ENCODE peak calls at places on chromosomes 13 and 19, in four cellular contexts. One of them, this sample, is unnamed.

GRCh38 chr13:83975668-83976165 is 93.4 kb upstream of the SLITRK1 start:
- DNase-seq in fibroblast of lung: no peak
- DNase-seq in CD8-positive, alpha-beta T cell: no peak
- DNase-seq in stomach: no peak
- DNase-seq in this sample: no peak

GRCh38 chr19:18467978-18468377 is 30.0 kb upstream of the ISYNA1 start:
- DNase-seq in fibroblast of lung: no peak
- DNase-seq in CD8-positive, alpha-beta T cell: no peak
- DNase-seq in stomach: no peak
- DNase-seq in this sample: no peak

GRCh38 chr19:54216869-54217268 is 5.9 kb downstream of the LILRB3 start:
- DNase-seq in fibroblast of lung: no peak
- DNase-seq in CD8-positive, alpha-beta T cell: no peak
- DNase-seq in stomach: no peak
- DNase-seq in this sample: no peak

GRCh38 chr13:76164290-76164689 is 528.2 kb downstream of the LMO7 start:
- DNase-seq in fibroblast of lung: no peak
- DNase-seq in CD8-positive, alpha-beta T cell: no peak
- DNase-seq in stomach: no peak
- DNase-seq in this sample: no peak

GRCh38 chr19:2494447-2495129 is 18.7 kb downstream of the GADD45B start:
- DNase-seq in fibroblast of lung: peak
- DNase-seq in CD8-positive, alpha-beta T cell: peak
- DNase-seq in stomach: peak
- DNase-seq in this sample: peak

GRCh38 chr19:7191946-7192691 is 102.1 kb downstream of the INSR start:
- DNase-seq in fibroblast of lung: no peak
- DNase-seq in CD8-positive, alpha-beta T cell: peak
- DNase-seq in stomach: no peak
- DNase-seq in this sample: no peak

GRCh38 chr19:36377541-36378178 is 1.3 kb downstream of the ZFP14 start:
- DNase-seq in fibroblast of lung: no peak
- DNase-seq in CD8-positive, alpha-beta T cell: no peak
- DNase-seq in stomach: no peak
- DNase-seq in this sample: no peak

GRCh38 chr19:36604656-36605100 is 435 bp upstream of the ZNF382 start:
- DNase-seq in fibroblast of lung: peak
- DNase-seq in CD8-positive, alpha-beta T cell: peak
- DNase-seq in stomach: peak
- DNase-seq in this sample: peak

GRCh38 chr13:98174995-98175394 is 2.1 kb downstream of the RNF113B start:
- DNase-seq in fibroblast of lung: peak
- DNase-seq in CD8-positive, alpha-beta T cell: no peak
- DNase-seq in stomach: no peak
- DNase-seq in this sample: no peak

GRCh38 chr13:63156816-63157215 is 1741.2 kb upstream of the PCDH20 start:
- DNase-seq in fibroblast of lung: no peak
- DNase-seq in CD8-positive, alpha-beta T cell: no peak
- DNase-seq in stomach: no peak
- DNase-seq in this sample: no peak

GRCh38 chr19:7657047-7657779 is 11.6 kb upstream of the RETN start:
- DNase-seq in fibroblast of lung: no peak
- DNase-seq in CD8-positive, alpha-beta T cell: no peak
- DNase-seq in stomach: no peak
- DNase-seq in this sample: no peak

GRCh38 chr13:35157143-35157755 is 215.2 kb downstream of the NBEA start:
- DNase-seq in fibroblast of lung: peak
- DNase-seq in CD8-positive, alpha-beta T cell: no peak
- DNase-seq in stomach: no peak
- DNase-seq in this sample: peak

GRCh38 chr19:41309225-41310030 is 544 bp upstream of the CCDC97 start:
- DNase-seq in fibroblast of lung: no peak
- DNase-seq in CD8-positive, alpha-beta T cell: no peak
- DNase-seq in stomach: no peak
- DNase-seq in this sample: no peak

GRCh38 chr19:54062643-54063042 is 1.1 kb downstream of the VSTM1 start:
- DNase-seq in fibroblast of lung: no peak
- DNase-seq in CD8-positive, alpha-beta T cell: no peak
- DNase-seq in stomach: no peak
- DNase-seq in this sample: no peak

GRCh38 chr13:35789335-35790166 is 313.1 kb upstream of the MAB21L1 start:
- DNase-seq in fibroblast of lung: peak
- DNase-seq in CD8-positive, alpha-beta T cell: no peak
- DNase-seq in stomach: no peak
- DNase-seq in this sample: no peak

GRCh38 chr13:80214521-80214941 is 126.4 kb downstream of the SPRY2 start:
- DNase-seq in fibroblast of lung: peak
- DNase-seq in CD8-positive, alpha-beta T cell: no peak
- DNase-seq in stomach: no peak
- DNase-seq in this sample: no peak

GRCh38 chr13:90447735-90448103 is 899.8 kb upstream of the MIR17HG start:
- DNase-seq in fibroblast of lung: peak
- DNase-seq in CD8-positive, alpha-beta T cell: no peak
- DNase-seq in stomach: no peak
- DNase-seq in this sample: no peak

GRCh38 chr13:59409211-59409610 is 754.5 kb downstream of the DIAPH3 start:
- DNase-seq in fibroblast of lung: peak
- DNase-seq in CD8-positive, alpha-beta T cell: no peak
- DNase-seq in stomach: peak
- DNase-seq in this sample: no peak

GRCh38 chr13:35850569-35850968 is 280.6 kb downstream of the DCLK1 start:
- DNase-seq in fibroblast of lung: no peak
- DNase-seq in CD8-positive, alpha-beta T cell: no peak
- DNase-seq in stomach: no peak
- DNase-seq in this sample: no peak

GRCh38 chr13:49681837-49682236 is 9.4 kb downstream of the EBPL start:
- DNase-seq in fibroblast of lung: peak
- DNase-seq in CD8-positive, alpha-beta T cell: no peak
- DNase-seq in stomach: no peak
- DNase-seq in this sample: no peak

DNA sequence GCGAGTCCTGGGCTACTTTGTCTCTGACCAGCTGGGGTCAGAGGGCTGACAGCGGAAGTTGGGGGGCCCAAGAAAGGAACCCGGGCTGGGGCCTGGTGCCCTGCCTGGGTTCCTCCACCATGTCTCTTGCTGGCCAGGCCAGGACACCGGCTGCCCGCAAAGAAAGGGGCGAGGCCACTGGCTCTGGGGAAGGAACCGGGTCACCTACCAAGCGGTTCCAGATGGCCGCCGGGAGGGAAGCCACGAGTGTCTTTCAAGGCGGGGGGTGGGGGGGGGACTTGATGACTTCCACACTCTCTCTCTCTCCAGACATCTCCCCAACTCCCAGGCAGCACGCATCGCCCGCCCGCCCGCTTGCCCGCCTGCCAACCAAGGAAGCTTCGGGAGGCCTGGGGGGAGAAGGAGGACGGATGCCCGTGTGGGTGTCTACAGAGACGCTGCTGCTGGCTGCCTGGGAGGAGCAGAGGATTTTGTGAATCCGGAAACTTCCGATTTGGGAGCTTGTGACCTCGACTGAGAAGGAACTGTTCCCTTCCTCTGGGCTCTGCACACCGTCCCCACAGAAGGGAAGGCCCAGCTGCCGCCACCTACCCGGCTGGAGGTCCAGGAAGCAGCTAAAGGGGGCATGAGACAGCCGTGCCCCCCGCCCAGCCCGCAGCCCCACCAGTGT is 1.1 kb downstream of the PIP5K1C start:
- DNase-seq in fibroblast of lung: peak
- DNase-seq in CD8-positive, alpha-beta T cell: no peak
- DNase-seq in stomach: no peak
- DNase-seq in this sample: no peak
- TF ChIP-seq CTCF in fibroblast of lung: no peak
- TF ChIP-seq CTCF in CD8-positive, alpha-beta T cell: no peak
- TF ChIP-seq CTCF in stomach: no peak
- TF ChIP-seq CTCF in this sample: no peak

GRCh38 chr19:5547881-5548280 is 19.9 kb downstream of the TINCR start:
- DNase-seq in fibroblast of lung: no peak
- DNase-seq in CD8-positive, alpha-beta T cell: no peak
- DNase-seq in stomach: peak
- DNase-seq in this sample: peak
- TF ChIP-seq CTCF in fibroblast of lung: peak
- TF ChIP-seq CTCF in CD8-positive, alpha-beta T cell: peak
- TF ChIP-seq CTCF in stomach: peak
- TF ChIP-seq CTCF in this sample: peak

DNA sequence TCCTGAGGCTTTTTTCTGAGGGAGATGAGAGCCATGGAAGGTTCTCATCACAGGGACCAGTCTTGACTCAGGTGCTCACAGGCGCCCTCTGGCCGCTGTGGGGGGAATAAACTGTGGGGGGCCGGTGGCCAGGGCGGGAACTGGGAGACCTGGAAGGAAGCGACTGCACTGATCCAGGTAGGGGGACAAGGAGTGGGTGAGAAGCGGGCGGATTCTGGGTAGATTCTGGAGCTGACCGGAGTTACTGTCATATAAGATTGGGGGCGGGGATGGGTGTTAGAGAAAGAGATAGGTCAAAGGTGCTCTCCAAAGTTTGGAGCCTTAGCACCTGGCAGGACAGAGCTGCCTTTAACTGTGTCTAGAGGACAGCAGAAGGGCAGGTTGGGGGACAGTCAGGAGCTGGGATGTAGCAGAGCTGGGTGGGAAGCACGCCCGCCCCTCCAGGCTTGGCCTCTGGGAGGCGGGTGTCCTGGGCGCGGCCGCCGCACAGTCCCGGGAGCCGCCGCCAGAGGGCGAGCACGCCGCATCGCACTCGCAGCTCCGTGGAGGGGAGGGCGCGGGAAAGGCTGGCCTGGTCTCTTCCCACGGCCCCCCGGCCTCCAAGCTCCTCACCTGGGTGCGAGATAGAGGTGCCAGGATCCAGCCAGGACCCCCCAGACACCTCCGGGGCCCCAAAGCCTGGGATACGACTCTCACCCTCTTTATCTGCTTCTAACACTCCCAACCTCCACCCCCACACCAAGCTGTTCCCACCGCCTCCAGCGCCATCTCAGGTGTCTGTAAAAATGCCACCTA is 4.2 kb upstream of the DAND5 start:
- DNase-seq in fibroblast of lung: peak
- DNase-seq in CD8-positive, alpha-beta T cell: peak
- DNase-seq in stomach: peak
- DNase-seq in this sample: no peak
- TF ChIP-seq CTCF in fibroblast of lung: peak
- TF ChIP-seq CTCF in CD8-positive, alpha-beta T cell: peak
- TF ChIP-seq CTCF in stomach: peak
- TF ChIP-seq CTCF in this sample: peak

GRCh38 chr19:9144920-9145319 is 4.7 kb downstream of the ZNF317 start:
- DNase-seq in fibroblast of lung: no peak
- DNase-seq in CD8-positive, alpha-beta T cell: no peak
- DNase-seq in stomach: no peak
- DNase-seq in this sample: no peak

GRCh38 chr19:9139609-9140158 is 513 bp upstream of the ZNF317 start:
- DNase-seq in fibroblast of lung: no peak
- DNase-seq in CD8-positive, alpha-beta T cell: no peak
- DNase-seq in stomach: no peak
- DNase-seq in this sample: no peak

GRCh38 chr19:9140159-9140874 is at the start of gene ZNF317:
- DNase-seq in fibroblast of lung: peak
- DNase-seq in CD8-positive, alpha-beta T cell: peak
- DNase-seq in stomach: peak
- DNase-seq in this sample: peak
- TF ChIP-seq CTCF in fibroblast of lung: no peak
- TF ChIP-seq CTCF in CD8-positive, alpha-beta T cell: no peak
- TF ChIP-seq CTCF in stomach: no peak
- TF ChIP-seq CTCF in this sample: no peak

GRCh38 chr19:35306473-35307246 is 14.7 kb downstream of the MAG start:
- DNase-seq in fibroblast of lung: no peak
- DNase-seq in CD8-positive, alpha-beta T cell: no peak
- DNase-seq in stomach: no peak
- DNase-seq in this sample: no peak
- TF ChIP-seq CTCF in fibroblast of lung: peak
- TF ChIP-seq CTCF in CD8-positive, alpha-beta T cell: no peak
- TF ChIP-seq CTCF in stomach: no peak
- TF ChIP-seq CTCF in this sample: peak

DNA sequence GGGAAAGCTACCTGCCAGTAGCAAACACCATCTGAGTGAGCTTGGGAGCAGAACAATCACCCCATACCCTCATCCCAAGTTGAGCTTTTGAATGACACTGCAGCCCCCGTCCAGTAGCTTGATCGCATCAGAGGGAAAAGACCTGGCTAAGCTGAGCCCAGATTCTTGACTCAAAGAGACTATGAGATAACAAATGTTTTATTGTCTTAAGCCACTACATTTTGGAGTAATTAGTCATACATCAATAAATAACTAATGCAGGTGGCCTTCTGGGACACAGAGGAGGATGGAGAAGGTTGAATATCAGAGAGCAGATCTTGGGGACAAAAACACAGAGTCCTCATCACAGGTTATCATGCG is 24.6 kb upstream of the IGSF23 start:
- DNase-seq in fibroblast of lung: no peak
- DNase-seq in CD8-positive, alpha-beta T cell: no peak
- DNase-seq in stomach: no peak
- DNase-seq in this sample: no peak
- TF ChIP-seq CTCF in fibroblast of lung: no peak
- TF ChIP-seq CTCF in CD8-positive, alpha-beta T cell: no peak
- TF ChIP-seq CTCF in stomach: no peak
- TF ChIP-seq CTCF in this sample: no peak

DNA sequence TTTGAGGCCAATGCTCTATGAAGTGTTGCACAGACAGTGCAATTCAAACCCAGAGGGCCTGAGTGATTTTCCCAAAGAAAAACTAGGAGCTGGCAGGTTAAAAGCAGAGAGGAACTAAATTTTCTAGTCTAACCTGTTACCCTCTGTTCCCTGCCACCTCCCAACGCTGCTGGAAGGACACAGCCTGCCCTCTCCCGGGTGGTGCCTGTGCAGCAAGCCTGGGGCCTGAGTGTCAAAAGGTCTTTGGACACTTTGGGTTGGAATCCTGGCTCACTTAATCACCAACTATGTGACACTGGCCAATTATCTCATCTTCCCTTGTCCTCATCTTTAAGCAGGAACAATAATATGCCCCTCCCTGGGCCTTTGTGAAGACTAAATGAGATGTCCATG is 58.3 kb upstream of the WASF3 start:
- DNase-seq in fibroblast of lung: no peak
- DNase-seq in CD8-positive, alpha-beta T cell: no peak
- DNase-seq in stomach: no peak
- DNase-seq in this sample: no peak
- TF ChIP-seq CTCF in fibroblast of lung: no peak
- TF ChIP-seq CTCF in CD8-positive, alpha-beta T cell: no peak
- TF ChIP-seq CTCF in stomach: no peak
- TF ChIP-seq CTCF in this sample: no peak

GRCh38 chr13:41061075-41061913 is at the start of gene WBP4:
- DNase-seq in fibroblast of lung: peak
- DNase-seq in CD8-positive, alpha-beta T cell: peak
- DNase-seq in stomach: peak
- DNase-seq in this sample: peak
- TF ChIP-seq CTCF in fibroblast of lung: peak
- TF ChIP-seq CTCF in CD8-positive, alpha-beta T cell: no peak
- TF ChIP-seq CTCF in stomach: no peak
- TF ChIP-seq CTCF in this sample: no peak